ENCODE peak calls at places on chromosomes 7 and 10, in ten cellular contexts. H is activated CD4-positive, alpha-beta T cell treated with anti-CD3 and anti-CD28 coated beads for 48 hours; D is Right ventricle myocardium superior; E is breast epithelium; C is cardiac fibroblast; T is activated B cell treated with CpG ODN at 0.5 μM for 24 hours; K is T-helper 9 cell; S is right atrium auricular region; P is stimulated activated CD8-positive, alpha-beta memory T cell treated with anti-CD3 and anti-CD28 coated beads, Interleukin-4, amount 100 ng/mL, for 4 hours; J is BJ. R is an unnamed sample.
A peak's percentile ranks its signal among the peaks of the same experiment; 100 is the strongest.

GRCh38 chr7:87564290-87564963 is 36.3 kb downstream of the ABCB1 start:
- DNase-seq in H (peak; percentile 37), D (no peak), E (no peak), C (no peak), T (no peak), K (no peak), S (no peak), P (no peak), J (no peak), R (no peak)

GRCh38 chr7:8063706-8064297 is 95.2 kb downstream of the GLCCI1 start:
- DNase-seq in H (no peak), D (no peak), E (no peak), C (peak; percentile 11), T (no peak), K (no peak), S (no peak), P (no peak), J (no peak), R (no peak)

GRCh38 chr10:14382022-14382421 is 51.3 kb upstream of the FRMD4A start:
- DNase-seq in H (peak; percentile 47), D (no peak), E (no peak), C (no peak), T (no peak), K (no peak), S (no peak), P (peak; percentile 12), J (no peak), R (no peak)

GRCh38 chr10:84097787-84098353 is 41.4 kb upstream of the GHITM start:
- DNase-seq in H (no peak), D (no peak), E (no peak), C (peak; percentile 62), T (no peak), K (no peak), S (no peak), P (no peak), J (no peak), R (no peak)

GRCh38 chr10:123865880-123866279 is 25.7 kb downstream of the CPXM2 start:
- DNase-seq in H (no peak), D (no peak), E (no peak), C (no peak), T (no peak), K (no peak), S (no peak), P (no peak), J (no peak), R (no peak)

GRCh38 chr7:93046641-93047040 is 71.1 kb downstream of the SAMD9 start:
- DNase-seq in H (no peak), D (no peak), E (no peak), C (no peak), T (no peak), K (no peak), S (no peak), P (no peak), J (no peak), R (no peak)

GRCh38 chr7:151178831-151179230 is 8.2 kb downstream of the ASB10 start:
- DNase-seq in H (no peak), D (no peak), E (no peak), C (no peak), T (no peak), K (no peak), S (no peak), P (no peak), J (no peak), R (no peak)

GRCh38 chr10:130770018-130770630 is 541.4 kb downstream of the TCERG1L start:
- DNase-seq in H (no peak), D (no peak), E (peak; percentile 28), C (no peak), T (no peak), K (no peak), S (no peak), P (no peak), J (no peak), R (no peak)

GRCh38 chr10:25552283-25552919 is 377.6 kb downstream of the GPR158 start:
- DNase-seq in H (no peak), D (no peak), E (no peak), C (no peak), T (no peak), K (no peak), S (no peak), P (no peak), J (no peak), R (no peak)

GRCh38 chr7:147978651-147979050 is 611.9 kb upstream of the C7orf33 start:
- DNase-seq in H (no peak), D (no peak), E (no peak), C (no peak), T (no peak), K (no peak), S (no peak), P (no peak), J (no peak), R (no peak)

GRCh38 chr7:3370068-3370704 is 69.1 kb downstream of the SDK1 start:
- DNase-seq in H (no peak), D (no peak), E (no peak), C (no peak), T (no peak), K (no peak), S (no peak), P (no peak), J (no peak), R (no peak)

GRCh38 chr7:3089493-3089892 is 45.8 kb upstream of the CARD11 start:
- DNase-seq in H (peak; percentile 42), D (no peak), E (no peak), C (peak; percentile 8), T (no peak), K (no peak), S (no peak), P (no peak), J (no peak), R (no peak)

GRCh38 chr10:61284222-61284890 is 168.8 kb downstream of the TMEM26 start:
- DNase-seq in H (no peak), D (no peak), E (no peak), C (peak; percentile 69), T (no peak), K (no peak), S (no peak), P (no peak), J (peak; percentile 26), R (peak; percentile 8)

GRCh38 chr7:151393031-151393977 is 16.5 kb downstream of the WDR86 start:
- DNase-seq in H (no peak), D (no peak), E (no peak), C (no peak), T (no peak), K (no peak), S (no peak), P (no peak), J (no peak), R (no peak)

GRCh38 chr10:90462761-90463160 is 395.1 kb downstream of the HTR7 start:
- DNase-seq in H (no peak), D (no peak), E (no peak), C (no peak), T (no peak), K (no peak), S (no peak), P (no peak), J (peak; percentile 10), R (no peak)

GRCh38 chr10:18607503-18607902 is 43.9 kb downstream of the NSUN6 start:
- DNase-seq in H (peak; percentile 23), D (no peak), E (no peak), C (peak; percentile 88), T (no peak), K (no peak), S (no peak), P (no peak), J (no peak), R (no peak)

GRCh38 chr10:11016959-11017574 is 605 bp upstream of the CELF2 start:
- DNase-seq in H (no peak), D (no peak), E (no peak), C (no peak), T (no peak), K (no peak), S (no peak), P (no peak), J (no peak), R (no peak)

GRCh38 chr10:63431962-63432797 is 33.6 kb downstream of the JMJD1C start:
- DNase-seq in H (no peak), D (no peak), E (no peak), C (peak; percentile 41), T (no peak), K (no peak), S (no peak), P (no peak), J (no peak), R (no peak)

GRCh38 chr10:75234683-75235374 is 928 bp downstream of the COMTD1 start:
- DNase-seq in H (no peak), D (no peak), E (no peak), C (no peak), T (no peak), K (peak; percentile 26), S (no peak), P (no peak), J (no peak), R (peak; percentile 39)

GRCh38 chr10:127013696-127014095 is 108.5 kb downstream of the DOCK1 start:
- DNase-seq in H (no peak), D (no peak), E (no peak), C (no peak), T (no peak), K (no peak), S (no peak), P (no peak), J (no peak), R (no peak)

GRCh38 chr7:135930565-135931423 is 46.4 kb downstream of the MTPN start:
- DNase-seq in H (no peak), D (no peak), E (no peak), C (peak; percentile 55), T (no peak), K (no peak), S (no peak), P (no peak), J (peak; percentile 17), R (no peak)

GRCh38 chr7:4707980-4708411 is 25.9 kb downstream of the FOXK1 start:
- DNase-seq in H (no peak), D (no peak), E (no peak), C (no peak), T (no peak), K (no peak), S (no peak), P (no peak), J (no peak), R (no peak)